ENCODE peak calls at places on chromosomes 2 and 18, in five cellular contexts. T is GM06990, A is MM.1S, F is nephron progenitor cell, B is endothelial cell. J is an unnamed sample.

GRCh38 chr2:174333502-174334277 is 1.1 kb upstream of the SP9 start:
- DNase-seq in B (peak), F (peak), T (peak), A (no peak), J (peak)

GRCh38 chr2:194060269-194060668 is 1596.8 kb upstream of the SLC39A10 start:
- DNase-seq in B (no peak), F (no peak), A (peak), T (no peak), J (no peak)

GRCh38 chr2:212392048-212392447 is 146.6 kb downstream of the ERBB4 start:
- DNase-seq in F (no peak), A (no peak), T (no peak), B (no peak), J (no peak)

GRCh38 chr2:23777857-23778256 is 149.1 kb downstream of the ATAD2B start:
- DNase-seq in F (no peak), A (no peak), B (no peak), T (no peak), J (no peak)

GRCh38 chr2:200026838-200027237 is 71.5 kb downstream of the MAIP1 start:
- DNase-seq in B (no peak), F (no peak), T (no peak), A (no peak), J (no peak)

GRCh38 chr2:113937501-113937900 is 47.6 kb downstream of the ACTR3 start:
- DNase-seq in F (no peak), B (no peak), A (no peak), T (no peak), J (no peak)

GRCh38 chr2:98463081-98463481 is 18.4 kb downstream of the INPP4A start:
- DNase-seq in T (no peak), B (no peak), A (peak), F (no peak), J (no peak)

GRCh38 chr2:151102196-151102692 is 159.4 kb downstream of the RBM43 start:
- DNase-seq in F (no peak), A (no peak), T (no peak), B (no peak), J (no peak)

GRCh38 chr2:218622606-218623238 is 15.0 kb downstream of the PLCD4 start:
- DNase-seq in B (no peak), A (no peak), T (no peak), F (no peak), J (no peak)

GRCh38 chr2:219041252-219041651 is at the start of gene CFAP65:
- DNase-seq in T (no peak), B (peak), A (no peak), F (peak), J (no peak)

GRCh38 chr2:168327328-168327727 is 79.9 kb upstream of the STK39 start:
- DNase-seq in F (no peak), B (no peak), A (no peak), T (no peak), J (no peak)

GRCh38 chr2:72562451-72563153 is 263.2 kb downstream of the EXOC6B start:
- DNase-seq in B (no peak), F (no peak), T (no peak), A (no peak), J (no peak)

GRCh38 chr18:61334951-61335736 is 1.9 kb downstream of the CDH20 start:
- DNase-seq in B (no peak), A (no peak), T (no peak), F (no peak), J (no peak)

GRCh38 chr2:21658907-21659306 is 535.1 kb downstream of the TDRD15 start:
- DNase-seq in B (no peak), F (no peak), T (no peak), A (no peak), J (no peak)

GRCh38 chr2:65374999-65375398 is 57.4 kb downstream of the SPRED2 start:
- DNase-seq in F (no peak), T (no peak), B (no peak), A (no peak), J (no peak)

GRCh38 chr2:220318037-220318436 is 690.6 kb downstream of the SLC4A3 start:
- DNase-seq in F (no peak), A (no peak), B (no peak), T (no peak), J (no peak)

GRCh38 chr2:240983361-240983995 is 14.9 kb upstream of the SNED1 start:
- DNase-seq in F (peak), T (peak), A (no peak), B (peak), J (peak)

GRCh38 chr2:206328979-206329378 is 54.5 kb downstream of the ZDBF2 start:
- DNase-seq in B (no peak), T (no peak), F (no peak), A (no peak), J (no peak)

GRCh38 chr2:25257931-25258771 is 83.6 kb downstream of the DNMT3A start:
- DNase-seq in T (no peak), F (no peak), A (no peak), B (no peak), J (no peak)

GRCh38 chr2:227849906-227850305 is 21.5 kb upstream of the DAW1 start:
- DNase-seq in A (no peak), F (no peak), B (no peak), T (no peak), J (no peak)

GRCh38 chr18:44569391-44570055 is 111.2 kb upstream of the SETBP1 start:
- DNase-seq in B (no peak), F (no peak), T (no peak), A (no peak), J (no peak)

GRCh38 chr2:23614701-23615100 is 229.7 kb downstream of the KLHL29 start:
- DNase-seq in F (peak), B (no peak), T (no peak), A (no peak), J (no peak)

GRCh38 chr18:46338213-46338612 is 234.0 kb downstream of the HAUS1 start:
- DNase-seq in A (no peak), T (no peak), F (peak), B (no peak), J (no peak)

GRCh38 chr2:217900010-217900779 is 102.6 kb downstream of the TNS1 start:
- DNase-seq in A (no peak), T (no peak), F (no peak), B (no peak), J (no peak)

GRCh38 chr18:1018211-1018651 is 113.6 kb downstream of the ADCYAP1 start:
- DNase-seq in B (no peak), A (no peak), T (no peak), F (no peak), J (no peak)

GRCh38 chr2:36408198-36408703 is 52.7 kb downstream of the CRIM1 start:
- DNase-seq in F (no peak), A (no peak), B (peak), T (no peak), J (no peak)

GRCh38 chr2:54318810-54319209 is 62.8 kb upstream of the TSPYL6 start:
- DNase-seq in A (no peak), B (no peak), F (no peak), T (no peak), J (no peak)

GRCh38 chr2:4915348-4915747 is 776.8 kb upstream of the SOX11 start:
- DNase-seq in T (no peak), F (no peak), A (no peak), B (no peak), J (no peak)

GRCh38 chr2:39733070-39733674 is 45.9 kb downstream of the THUMPD2 start:
- DNase-seq in F (no peak), T (no peak), B (no peak), A (no peak), J (no peak)

GRCh38 chr2:39737661-39738060 is 41.4 kb downstream of the THUMPD2 start:
- DNase-seq in F (peak), T (no peak), A (no peak), B (no peak), J (no peak)

GRCh38 chr2:39734451-39734850 is 44.6 kb downstream of the THUMPD2 start:
- DNase-seq in B (no peak), F (no peak), T (no peak), A (no peak), J (no peak)

GRCh38 chr2:39736593-39736992 is 42.5 kb downstream of the THUMPD2 start:
- DNase-seq in A (no peak), F (no peak), B (no peak), T (no peak), J (no peak)

DNA sequence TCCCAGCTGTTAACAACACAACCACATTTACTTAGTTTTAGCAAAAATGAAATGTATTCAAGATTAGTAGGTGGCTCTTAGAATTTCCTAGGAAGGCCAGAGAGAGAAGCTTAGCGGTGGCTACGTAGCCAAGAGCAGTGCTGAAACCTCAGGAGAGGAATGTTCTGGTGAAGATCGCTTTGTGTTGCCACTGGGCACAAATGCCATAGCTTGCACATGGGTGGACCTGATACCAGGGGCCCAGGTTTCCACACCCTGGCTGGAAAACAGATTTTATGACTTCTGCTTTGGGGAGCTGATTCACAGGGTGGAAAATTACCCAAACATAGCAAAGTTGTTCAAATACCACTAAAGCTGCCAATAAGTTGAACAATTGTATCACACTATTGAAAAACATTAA is 43.4 kb downstream of the THUMPD2 start:
- DNase-seq in T (no peak), A (no peak), F (no peak), B (no peak), J (no peak)
- TF ChIP-seq CTCF in T (no peak), A (no peak), F (no peak), B (no peak), J (no peak)

GRCh38 chr2:132936261-132936660 is 266.3 kb upstream of the LYPD1 start:
- DNase-seq in T (no peak), B (no peak), A (no peak), F (no peak), J (no peak)

GRCh38 chr2:132943829-132944228 is 273.8 kb upstream of the LYPD1 start:
- DNase-seq in B (no peak), F (no peak), A (no peak), T (no peak), J (no peak)

GRCh38 chr2:132937629-132938028 is 267.6 kb upstream of the LYPD1 start:
- DNase-seq in A (no peak), B (no peak), F (no peak), T (no peak), J (no peak)

GRCh38 chr2:132936791-132937190 is 266.8 kb upstream of the LYPD1 start:
- DNase-seq in T (no peak), B (no peak), A (no peak), F (no peak), J (peak)

GRCh38 chr2:132941296-132942020 is 271.5 kb upstream of the LYPD1 start:
- DNase-seq in B (no peak), A (no peak), F (no peak), T (no peak), J (no peak)
- TF ChIP-seq CTCF in B (no peak), A (no peak), F (no peak), T (no peak), J (no peak)

DNA sequence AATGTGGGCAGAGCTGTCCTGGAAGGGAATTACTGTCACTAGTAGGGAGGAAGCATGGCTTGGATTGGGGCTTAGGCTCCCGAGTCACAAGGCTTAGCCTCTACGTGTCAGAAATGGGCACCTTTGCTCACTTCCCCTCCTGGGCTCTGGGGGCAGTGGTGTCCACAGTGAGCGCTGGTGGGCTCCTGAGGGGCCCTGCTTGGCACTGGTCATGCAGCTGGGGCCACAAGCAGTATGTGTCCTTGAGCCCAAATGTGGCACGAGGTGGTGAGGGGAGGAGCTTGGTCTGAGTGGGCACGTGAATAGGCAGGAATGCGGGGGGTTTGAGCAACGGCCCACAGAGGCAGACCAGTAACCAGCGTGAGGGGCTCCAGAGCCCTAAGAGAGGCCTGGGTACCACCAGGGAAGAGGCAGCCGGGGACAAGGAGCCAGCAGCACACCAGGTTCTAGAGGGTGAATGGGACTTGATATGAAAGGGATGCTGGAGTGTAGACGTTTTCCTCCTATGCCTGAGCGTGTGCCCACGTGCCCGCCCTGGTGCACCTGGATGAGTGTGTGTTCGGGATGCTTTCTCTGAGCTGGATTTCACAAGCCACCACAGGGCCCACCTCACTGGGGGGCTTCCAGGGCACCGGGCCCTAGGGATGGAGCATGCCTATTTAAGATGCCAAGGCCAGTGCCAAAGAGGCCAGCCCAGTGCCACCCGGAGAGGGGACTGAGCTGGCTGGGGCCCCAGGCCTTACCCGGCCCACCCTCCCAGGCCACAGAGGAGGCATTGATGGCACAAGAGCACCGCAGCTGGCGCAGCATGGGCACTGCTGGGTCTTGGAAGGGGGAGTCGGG is 22.8 kb upstream of the PTMA start:
- DNase-seq in T (no peak), B (no peak), A (no peak), F (no peak), J (no peak)
- TF ChIP-seq CTCF in T (peak), B (no peak), A (peak), F (peak), J (no peak)

DNA sequence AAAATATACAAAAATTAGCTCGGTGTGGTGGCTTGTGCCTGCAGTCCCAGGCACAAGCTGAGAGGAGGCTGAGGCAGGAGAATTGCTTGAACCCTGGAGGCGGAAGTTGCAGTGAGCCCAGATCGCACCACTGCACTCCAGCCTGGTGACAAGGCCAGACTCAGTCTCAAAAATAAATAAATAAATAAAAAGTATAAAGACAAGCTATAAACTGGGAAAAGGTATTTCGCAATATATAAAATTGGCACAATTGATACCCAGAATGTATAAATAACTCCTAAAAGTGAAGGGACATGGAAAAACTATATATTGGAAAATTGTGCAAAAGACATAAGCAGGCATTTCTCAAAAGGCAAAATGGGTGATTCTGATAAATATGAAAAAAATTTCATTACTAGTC is 657.9 kb upstream of the SLC8A1 start:
- DNase-seq in F (no peak), B (no peak), A (no peak), T (no peak), J (no peak)
- TF ChIP-seq CTCF in F (no peak), B (no peak), A (no peak), T (no peak), J (no peak)

GRCh38 chr2:51469102-51469501 is 437.2 kb upstream of the NRXN1 start:
- DNase-seq in B (no peak), T (no peak), A (no peak), F (no peak), J (no peak)

GRCh38 chr2:51472783-51473182 is 440.9 kb upstream of the NRXN1 start:
- DNase-seq in F (no peak), A (no peak), B (no peak), T (no peak), J (no peak)

GRCh38 chr2:51472300-51472699 is 440.4 kb upstream of the NRXN1 start:
- DNase-seq in T (no peak), A (no peak), B (no peak), F (no peak), J (no peak)
- TF ChIP-seq CTCF in T (no peak), A (no peak), B (no peak), F (no peak), J (no peak)

J was measured in GM13976.